ENCODE peak calls at places on chromosomes 2 and 18, in seven cellular contexts. H, E, C, T, V, B and W are unnamed samples.

GRCh38 chr18:31720867-31721266 is 36.5 kb upstream of the B4GALT6 start:
- DNase-seq in V (no peak), B (no peak), T (peak; percentile 11), H (no peak), C (no peak), E (no peak), W (no peak)

GRCh38 chr2:30688956-30689401 is 118.3 kb downstream of the CAPN13 start:
- DNase-seq in T (no peak), E (no peak), B (no peak), C (no peak), V (no peak), H (no peak), W (no peak)

GRCh38 chr18:9323750-9324445 is 10.7 kb upstream of the TWSG1 start:
- DNase-seq in B (no peak), H (no peak), T (peak; percentile 20), E (no peak), C (no peak), V (no peak), W (no peak)

GRCh38 chr2:25251461-25252273 is 83.3 kb upstream of the POMC start:
- DNase-seq in C (peak; percentile 57), H (no peak), V (peak; percentile 19), B (peak; percentile 27), T (peak; percentile 23), E (peak; percentile 63), W (no peak)

GRCh38 chr2:176599796-176600485 is 330.7 kb downstream of the MTX2 start:
- DNase-seq in B (no peak), H (no peak), T (no peak), C (no peak), V (no peak), E (no peak), W (no peak)

GRCh38 chr2:25055521-25055920 is 13.6 kb downstream of the EFR3B start:
- DNase-seq in E (no peak), V (no peak), T (no peak), B (no peak), H (no peak), C (no peak), W (no peak)

GRCh38 chr2:191951832-191952231 is 104.9 kb upstream of the CAVIN2 start:
- DNase-seq in B (no peak), C (no peak), H (no peak), V (no peak), E (no peak), T (no peak), W (no peak)

GRCh38 chr18:72107647-72108046 is 436.5 kb downstream of the CBLN2 start:
- DNase-seq in H (no peak), V (no peak), B (peak; percentile 21), E (no peak), T (no peak), C (peak; percentile 55), W (no peak)

GRCh38 chr18:59208602-59209001 is 11.4 kb upstream of the GRP start:
- DNase-seq in V (no peak), C (no peak), B (no peak), H (no peak), T (no peak), E (no peak), W (no peak)

GRCh38 chr2:140863713-140864112 is 1267.1 kb downstream of the LRP1B start:
- DNase-seq in C (no peak), V (no peak), E (no peak), B (no peak), H (no peak), T (peak; percentile 51), W (no peak)